ENCODE peak calls at places on chromosomes 5 and 9, in six cellular contexts. One of them, this sample, is unnamed.

GRCh38 chr5:32462618-32463017 is 18.1 kb upstream of the ZFR start:
- DNase-seq in GM23248: peak; percentile 92
- DNase-seq in hepatocyte: no peak
- DNase-seq in PC-3: peak; percentile 54
- DNase-seq in OCI-LY7: no peak
- DNase-seq in PC-9: no peak
- DNase-seq in this sample: no peak

GRCh38 chr9:8859416-8859815 is 1059.8 kb upstream of the DMAC1 start:
- DNase-seq in GM23248: no peak
- DNase-seq in hepatocyte: no peak
- DNase-seq in PC-3: no peak
- DNase-seq in OCI-LY7: no peak
- DNase-seq in PC-9: no peak
- DNase-seq in this sample: no peak

GRCh38 chr9:127173063-127173462 is 50.6 kb upstream of the ANGPTL2 start:
- DNase-seq in GM23248: no peak
- DNase-seq in hepatocyte: no peak
- DNase-seq in PC-3: no peak
- DNase-seq in OCI-LY7: no peak
- DNase-seq in PC-9: no peak
- DNase-seq in this sample: no peak

GRCh38 chr5:146751781-146752401 is 126.7 kb downstream of the PPP2R2B start:
- DNase-seq in GM23248: no peak
- DNase-seq in hepatocyte: no peak
- DNase-seq in PC-3: no peak
- DNase-seq in OCI-LY7: no peak
- DNase-seq in PC-9: no peak
- DNase-seq in this sample: no peak

GRCh38 chr9:4116091-4116581 is 183.7 kb downstream of the GLIS3 start:
- DNase-seq in GM23248: peak; percentile 67
- DNase-seq in hepatocyte: no peak
- DNase-seq in PC-3: no peak
- DNase-seq in OCI-LY7: no peak
- DNase-seq in PC-9: no peak
- DNase-seq in this sample: no peak

GRCh38 chr5:172867761-172868435 is 33.8 kb downstream of the ERGIC1 start:
- DNase-seq in GM23248: peak; percentile 38
- DNase-seq in hepatocyte: no peak
- DNase-seq in PC-3: no peak
- DNase-seq in OCI-LY7: no peak
- DNase-seq in PC-9: no peak
- DNase-seq in this sample: no peak

GRCh38 chr5:1523480-1523792 is 324 bp downstream of the LPCAT1 start:
- DNase-seq in GM23248: peak; percentile 54
- DNase-seq in hepatocyte: peak; percentile 58
- DNase-seq in PC-3: no peak
- DNase-seq in OCI-LY7: peak; percentile 66
- DNase-seq in PC-9: no peak
- DNase-seq in this sample: no peak

GRCh38 chr5:125668904-125669303 is 754.3 kb upstream of the GRAMD2B start:
- DNase-seq in GM23248: no peak
- DNase-seq in hepatocyte: peak; percentile 77
- DNase-seq in PC-3: peak; percentile 39
- DNase-seq in OCI-LY7: peak; percentile 1
- DNase-seq in PC-9: peak; percentile 48
- DNase-seq in this sample: no peak

GRCh38 chr5:140295414-140295813 is 7.5 kb downstream of the PFDN1 start:
- DNase-seq in GM23248: peak; percentile 93
- DNase-seq in hepatocyte: peak; percentile 90
- DNase-seq in PC-3: peak; percentile 96
- DNase-seq in OCI-LY7: peak; percentile 35
- DNase-seq in PC-9: peak; percentile 92
- DNase-seq in this sample: peak; percentile 71

GRCh38 chr9:129544766-129545165 is 76.1 kb downstream of the C9orf50 start:
- DNase-seq in GM23248: peak; percentile 71
- DNase-seq in hepatocyte: no peak
- DNase-seq in PC-3: peak; percentile 18
- DNase-seq in OCI-LY7: no peak
- DNase-seq in PC-9: no peak
- DNase-seq in this sample: no peak

GRCh38 chr5:140349244-140349643 is 2.8 kb upstream of the HBEGF start:
- DNase-seq in GM23248: peak; percentile 52
- DNase-seq in hepatocyte: peak; percentile 48
- DNase-seq in PC-3: peak; percentile 76
- DNase-seq in OCI-LY7: no peak
- DNase-seq in PC-9: peak; percentile 80
- DNase-seq in this sample: no peak

GRCh38 chr9:75615284-75615683 is 275.2 kb upstream of the PCSK5 start:
- DNase-seq in GM23248: no peak
- DNase-seq in hepatocyte: peak; percentile 23
- DNase-seq in PC-3: no peak
- DNase-seq in OCI-LY7: peak; percentile 58
- DNase-seq in PC-9: peak; percentile 64
- DNase-seq in this sample: peak; percentile 64

GRCh38 chr5:117682416-117682815 is 1107.8 kb upstream of the SEMA6A start:
- DNase-seq in GM23248: no peak
- DNase-seq in hepatocyte: no peak
- DNase-seq in PC-3: no peak
- DNase-seq in OCI-LY7: no peak
- DNase-seq in PC-9: no peak
- DNase-seq in this sample: no peak

GRCh38 chr9:20623021-20623747 is 885 bp upstream of the MLLT3 start:
- DNase-seq in GM23248: peak; percentile 53
- DNase-seq in hepatocyte: peak; percentile 26
- DNase-seq in PC-3: peak; percentile 23
- DNase-seq in OCI-LY7: peak; percentile 25
- DNase-seq in PC-9: no peak
- DNase-seq in this sample: peak; percentile 53

GRCh38 chr9:97633859-97634485 is 351 bp downstream of the NCBP1 start:
- DNase-seq in GM23248: peak; percentile 35
- DNase-seq in hepatocyte: no peak
- DNase-seq in PC-3: peak; percentile 6
- DNase-seq in OCI-LY7: peak; percentile 28
- DNase-seq in PC-9: no peak
- DNase-seq in this sample: peak; percentile 69

GRCh38 chr5:107860044-107860443 is 189.3 kb upstream of the EFNA5 start:
- DNase-seq in GM23248: no peak
- DNase-seq in hepatocyte: no peak
- DNase-seq in PC-3: no peak
- DNase-seq in OCI-LY7: no peak
- DNase-seq in PC-9: no peak
- DNase-seq in this sample: peak; percentile 9

GRCh38 chr5:173916233-173916632 is 28.1 kb downstream of the CPEB4 start:
- DNase-seq in GM23248: no peak
- DNase-seq in hepatocyte: no peak
- DNase-seq in PC-3: no peak
- DNase-seq in OCI-LY7: peak; percentile 52
- DNase-seq in PC-9: no peak
- DNase-seq in this sample: peak; percentile 67

GRCh38 chr5:123094919-123095693 is 6.1 kb downstream of the PRDM6 start:
- DNase-seq in GM23248: no peak
- DNase-seq in hepatocyte: peak; percentile 47
- DNase-seq in PC-3: no peak
- DNase-seq in OCI-LY7: no peak
- DNase-seq in PC-9: no peak
- DNase-seq in this sample: no peak

GRCh38 chr5:132812949-132813598 is at the start of gene SOWAHA:
- DNase-seq in GM23248: no peak
- DNase-seq in hepatocyte: peak; percentile 64
- DNase-seq in PC-3: no peak
- DNase-seq in OCI-LY7: no peak
- DNase-seq in PC-9: no peak
- DNase-seq in this sample: no peak

GRCh38 chr5:150141544-150142188 is 14.0 kb downstream of the PDGFRB start:
- DNase-seq in GM23248: peak; percentile 70
- DNase-seq in hepatocyte: no peak
- DNase-seq in PC-3: no peak
- DNase-seq in OCI-LY7: no peak
- DNase-seq in PC-9: no peak
- DNase-seq in this sample: no peak

GRCh38 chr9:3498691-3499090 is 27.1 kb downstream of the RFX3 start:
- DNase-seq in GM23248: no peak
- DNase-seq in hepatocyte: no peak
- DNase-seq in PC-3: no peak
- DNase-seq in OCI-LY7: no peak
- DNase-seq in PC-9: no peak
- DNase-seq in this sample: peak; percentile 79

GRCh38 chr9:90974007-90974406 is 172.4 kb downstream of the SYK start:
- DNase-seq in GM23248: no peak
- DNase-seq in hepatocyte: no peak
- DNase-seq in PC-3: peak; percentile 22
- DNase-seq in OCI-LY7: peak; percentile 38
- DNase-seq in PC-9: peak; percentile 49
- DNase-seq in this sample: peak; percentile 39

GRCh38 chr9:76314321-76314720 is 79.9 kb downstream of the RFK start:
- DNase-seq in GM23248: no peak
- DNase-seq in hepatocyte: no peak
- DNase-seq in PC-3: no peak
- DNase-seq in OCI-LY7: no peak
- DNase-seq in PC-9: no peak
- DNase-seq in this sample: no peak

GRCh38 chr5:138448481-138449398 is 9.9 kb downstream of the REEP2 start:
- DNase-seq in GM23248: peak; percentile 86
- DNase-seq in hepatocyte: no peak
- DNase-seq in PC-3: no peak
- DNase-seq in OCI-LY7: no peak
- DNase-seq in PC-9: no peak
- DNase-seq in this sample: no peak

GRCh38 chr9:9919174-9919573 is 693.6 kb downstream of the PTPRD start:
- DNase-seq in GM23248: no peak
- DNase-seq in hepatocyte: no peak
- DNase-seq in PC-3: no peak
- DNase-seq in OCI-LY7: no peak
- DNase-seq in PC-9: no peak
- DNase-seq in this sample: no peak

GRCh38 chr5:74761241-74761640 is 5.7 kb downstream of the GFM2 start:
- DNase-seq in GM23248: no peak
- DNase-seq in hepatocyte: no peak
- DNase-seq in PC-3: no peak
- DNase-seq in OCI-LY7: no peak
- DNase-seq in PC-9: no peak
- DNase-seq in this sample: no peak

GRCh38 chr5:96641368-96641767 is 20.8 kb upstream of the CAST start:
- DNase-seq in GM23248: no peak
- DNase-seq in hepatocyte: no peak
- DNase-seq in PC-3: no peak
- DNase-seq in OCI-LY7: no peak
- DNase-seq in PC-9: peak; percentile 55
- DNase-seq in this sample: no peak

GRCh38 chr9:75213765-75214164 is 125.5 kb downstream of the OSTF1 start:
- DNase-seq in GM23248: no peak
- DNase-seq in hepatocyte: no peak
- DNase-seq in PC-3: no peak
- DNase-seq in OCI-LY7: no peak
- DNase-seq in PC-9: no peak
- DNase-seq in this sample: no peak

GRCh38 chr9:82890401-82890800 is 172.5 kb downstream of the RASEF start:
- DNase-seq in GM23248: no peak
- DNase-seq in hepatocyte: no peak
- DNase-seq in PC-3: no peak
- DNase-seq in OCI-LY7: no peak
- DNase-seq in PC-9: no peak
- DNase-seq in this sample: no peak

GRCh38 chr9:82891321-82891720 is 171.6 kb downstream of the RASEF start:
- DNase-seq in GM23248: no peak
- DNase-seq in hepatocyte: no peak
- DNase-seq in PC-3: no peak
- DNase-seq in OCI-LY7: no peak
- DNase-seq in PC-9: no peak
- DNase-seq in this sample: no peak

GRCh38 chr9:82890865-82891264 is 172.1 kb downstream of the RASEF start:
- DNase-seq in GM23248: no peak
- DNase-seq in hepatocyte: no peak
- DNase-seq in PC-3: no peak
- DNase-seq in OCI-LY7: no peak
- DNase-seq in PC-9: no peak
- DNase-seq in this sample: no peak

DNA sequence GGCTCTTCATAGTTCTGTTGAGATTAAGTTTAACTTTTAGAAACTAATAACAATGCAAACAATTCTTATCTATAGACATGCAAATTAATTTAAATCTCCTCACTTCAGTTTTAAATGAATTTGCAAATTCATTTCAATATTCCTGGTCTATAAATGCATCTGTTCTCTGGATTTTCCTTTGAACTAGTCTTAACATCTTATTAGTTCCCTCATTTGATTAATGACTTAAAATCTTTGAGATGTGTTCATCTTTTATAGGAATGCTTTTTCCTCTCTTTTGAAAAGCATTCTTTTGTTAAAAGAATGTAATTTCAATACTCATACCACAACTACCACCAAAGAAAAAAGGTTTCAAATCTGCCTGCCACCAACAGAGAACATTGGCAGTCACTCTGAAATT is 169.4 kb downstream of the RASEF start:
- DNase-seq in GM23248: no peak
- DNase-seq in hepatocyte: no peak
- DNase-seq in PC-3: no peak
- DNase-seq in OCI-LY7: no peak
- DNase-seq in PC-9: no peak
- DNase-seq in this sample: no peak
- H3K9me2 ChIP-seq in GM23248: no peaks in the 10 kb centered on the region
- H3K9me2 ChIP-seq in hepatocyte: no peaks in the 10 kb centered on the region
- H3K9me2 ChIP-seq in PC-3: no peaks in the 10 kb centered on the region
- H3K9me2 ChIP-seq in OCI-LY7: no peaks in the 10 kb centered on the region
- H3K9me2 ChIP-seq in PC-9: no peaks in the 10 kb centered on the region
- H3K9me2 ChIP-seq in this sample: no peaks in the 10 kb centered on the region

GRCh38 chr9:133528001-133528886 is 3.5 kb upstream of the MYMK start:
- DNase-seq in GM23248: no peak
- DNase-seq in hepatocyte: no peak
- DNase-seq in PC-3: no peak
- DNase-seq in OCI-LY7: no peak
- DNase-seq in PC-9: no peak
- DNase-seq in this sample: no peak
- H3K4me2 ChIP-seq in GM23248: no peak overlapping the region
- H3K4me2 ChIP-seq in hepatocyte: peak overlapping the region; percentile 64
- H3K4me2 ChIP-seq in PC-3: no peak overlapping the region
- H3K4me2 ChIP-seq in OCI-LY7: no peak overlapping the region
- H3K4me2 ChIP-seq in PC-9: no peak overlapping the region
- H3K4me2 ChIP-seq in this sample: no peak overlapping the region

GRCh38 chr5:45847877-45848276 is 151.7 kb upstream of the HCN1 start:
- DNase-seq in GM23248: no peak
- DNase-seq in hepatocyte: no peak
- DNase-seq in PC-3: no peak
- DNase-seq in OCI-LY7: no peak
- DNase-seq in PC-9: no peak
- DNase-seq in this sample: no peak
- H3K9me3 ChIP-seq in GM23248: no peaks in the 10 kb centered on the region
- H3K9me3 ChIP-seq in hepatocyte: no peaks in the 10 kb centered on the region
- H3K9me3 ChIP-seq in PC-3: peaks cover 7% of the 10 kb centered on the region
- H3K9me3 ChIP-seq in OCI-LY7: peaks cover 4% of the 10 kb centered on the region
- H3K9me3 ChIP-seq in PC-9: no peaks in the 10 kb centered on the region
- H3K9me3 ChIP-seq in this sample: peaks cover 24% of the 10 kb centered on the region

GRCh38 chr9:82894961-82895902 is 167.7 kb downstream of the RASEF start:
- DNase-seq in GM23248: no peak
- DNase-seq in hepatocyte: peak; percentile 26
- DNase-seq in PC-3: no peak
- DNase-seq in OCI-LY7: no peak
- DNase-seq in PC-9: no peak
- DNase-seq in this sample: no peak
- H3K9me2 ChIP-seq in GM23248: no peaks in the 10 kb centered on the region
- H3K9me2 ChIP-seq in hepatocyte: no peaks in the 10 kb centered on the region
- H3K9me2 ChIP-seq in PC-3: no peaks in the 10 kb centered on the region
- H3K9me2 ChIP-seq in OCI-LY7: no peaks in the 10 kb centered on the region
- H3K9me2 ChIP-seq in PC-9: no peaks in the 10 kb centered on the region
- H3K9me2 ChIP-seq in this sample: no peaks in the 10 kb centered on the region

This sample was measured in Karpas-422.